ENCODE peak calls at places on chromosomes 3 and 15, in five cellular contexts. R, B, N, Z and Q are unnamed samples.

GRCh38 chr3:142240708-142241107 is 15.3 kb upstream of the GK5 start:
- DNase-seq in R (no peak), B (no peak), Z (no peak), N (no peak), Q (no peak)

GRCh38 chr3:140904521-140904920 is 37.1 kb upstream of the SLC25A36 start:
- DNase-seq in B (no peak), Z (no peak), R (no peak), N (no peak), Q (no peak)

GRCh38 chr3:194852836-194853508 is 167.3 kb downstream of the FAM43A start:
- DNase-seq in R (no peak), B (no peak), N (no peak), Z (no peak), Q (no peak)

GRCh38 chr15:39461536-39462140 is 119.2 kb upstream of the THBS1 start:
- DNase-seq in R (no peak), N (peak), Z (no peak), B (no peak), Q (no peak)

GRCh38 chr3:46717447-46718231 is at the start of gene PRSS50:
- DNase-seq in N (no peak), Z (no peak), B (no peak), R (peak), Q (no peak)

GRCh38 chr3:166829896-166830295 is 550.2 kb downstream of the ZBBX start:
- DNase-seq in B (no peak), R (no peak), N (no peak), Z (no peak), Q (no peak)

GRCh38 chr3:37228734-37229133 is 54.4 kb upstream of the LRRFIP2 start:
- DNase-seq in Z (no peak), R (no peak), N (no peak), B (no peak), Q (no peak)

GRCh38 chr3:143565943-143566342 is 282.3 kb downstream of the SLC9A9 start:
- DNase-seq in B (no peak), Z (no peak), N (no peak), R (no peak), Q (no peak)

GRCh38 chr3:48279926-48280325 is 39.0 kb downstream of the ZNF589 start:
- DNase-seq in Z (no peak), N (no peak), R (no peak), B (no peak), Q (no peak)

GRCh38 chr15:94083467-94083991 is 147.8 kb upstream of the MCTP2 start:
- DNase-seq in Z (no peak), B (no peak), R (no peak), N (no peak), Q (no peak)

GRCh38 chr3:187006884-187007630 is 76.7 kb downstream of the ST6GAL1 start:
- DNase-seq in Z (no peak), N (no peak), R (no peak), B (no peak), Q (no peak)

GRCh38 chr3:81983382-81983781 is 221.9 kb upstream of the GBE1 start:
- DNase-seq in R (no peak), Z (no peak), N (no peak), B (no peak), Q (no peak)

GRCh38 chr15:93073465-93073952 is 15.5 kb downstream of the RGMA start:
- DNase-seq in R (no peak), N (no peak), B (no peak), Z (no peak), Q (no peak)

GRCh38 chr15:35693286-35693685 is 147.3 kb upstream of the DPH6 start:
- DNase-seq in Z (no peak), R (no peak), B (no peak), N (no peak), Q (no peak)

GRCh38 chr3:42578054-42578453 is 3.7 kb downstream of the SEC22C start:
- DNase-seq in N (no peak), B (no peak), Z (no peak), R (no peak), Q (no peak)

GRCh38 chr3:42582474-42583070 is 805 bp upstream of the SEC22C start:
- DNase-seq in B (no peak), R (no peak), N (no peak), Z (no peak), Q (no peak)

GRCh38 chr3:42581400-42581708 is 413 bp downstream of the SEC22C start:
- DNase-seq in B (no peak), Z (no peak), R (no peak), N (no peak), Q (no peak)

DNA sequence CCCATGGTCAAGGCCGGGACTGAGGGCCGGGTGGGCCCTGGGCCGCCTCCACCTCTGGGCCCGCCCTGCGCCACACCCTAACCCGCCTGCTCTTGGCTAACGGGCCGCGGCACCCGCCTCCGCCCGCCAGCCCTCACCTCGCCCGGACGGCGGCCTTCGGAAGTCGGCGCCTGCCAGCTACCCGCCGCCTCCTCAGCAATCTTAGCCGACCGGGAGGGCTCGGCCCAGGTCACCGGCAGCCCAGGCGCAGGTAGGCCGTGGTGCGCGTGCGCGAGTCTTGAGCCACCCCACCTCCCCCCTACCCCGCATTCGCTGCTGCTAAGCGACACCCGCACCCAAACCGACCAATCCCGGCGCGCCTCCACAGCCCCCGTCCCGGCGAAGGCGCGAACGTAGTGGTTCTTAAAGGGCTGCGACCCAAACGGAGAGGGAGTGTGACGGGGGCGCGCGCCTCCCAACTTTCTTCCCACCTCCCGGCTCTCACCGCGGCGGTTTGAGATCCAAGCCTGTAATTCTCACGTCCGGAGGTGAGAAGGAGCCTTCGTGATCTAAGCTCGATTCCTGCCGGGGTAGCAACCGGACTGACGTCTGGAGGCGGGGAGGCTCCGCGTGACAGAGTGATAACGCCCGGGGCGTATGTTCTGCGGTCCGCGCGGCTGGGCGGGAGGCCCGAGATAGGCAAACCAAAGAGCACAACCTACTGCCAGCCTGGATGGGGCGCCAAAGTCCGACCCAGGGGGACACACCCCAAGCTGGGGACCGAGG is at the start of gene SEC22C:
- DNase-seq in R (peak), N (peak), Z (peak), B (peak), Q (peak)
- TF ChIP-seq CTCF in R (peak), N (no peak), Z (no peak), B (no peak), Q (peak)

DNA sequence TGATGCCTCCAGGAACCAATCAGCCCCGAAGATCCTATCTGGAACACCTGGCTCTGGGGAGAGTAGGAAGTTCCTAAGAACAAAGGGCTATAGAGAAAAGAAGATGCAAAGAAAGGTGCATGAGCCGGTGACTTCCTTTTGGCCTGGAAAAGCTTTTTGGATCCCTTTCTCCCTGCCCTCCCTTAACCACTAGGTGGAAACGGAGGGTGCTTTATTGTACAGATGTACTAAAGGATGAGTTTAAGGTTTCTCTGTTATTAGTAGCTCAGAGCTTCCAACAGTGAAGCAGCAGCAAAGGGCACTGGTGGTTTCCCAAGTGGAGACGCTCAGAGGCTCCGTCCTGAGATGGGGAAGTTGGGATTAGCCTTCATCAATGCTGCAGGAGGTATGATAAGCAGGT is 6.0 kb upstream of the ADGRG7 start:
- DNase-seq in Z (peak), R (peak), N (no peak), B (no peak), Q (peak)
- TF ChIP-seq CTCF in Z (peak), R (no peak), N (no peak), B (peak), Q (peak)

GRCh38 chr3:25907081-25907480 is 117.2 kb downstream of the OXSM start:
- DNase-seq in B (no peak), R (no peak), Z (no peak), N (no peak), Q (no peak)

GRCh38 chr3:25913179-25913578 is 123.3 kb downstream of the OXSM start:
- DNase-seq in Z (no peak), B (no peak), R (no peak), N (no peak), Q (no peak)

GRCh38 chr3:25911525-25912295 is 121.8 kb downstream of the OXSM start:
- DNase-seq in B (no peak), Z (no peak), N (no peak), R (no peak), Q (no peak)

GRCh38 chr3:25915673-25916072 is 125.8 kb downstream of the OXSM start:
- DNase-seq in B (no peak), N (no peak), Z (no peak), R (no peak), Q (no peak)

DNA sequence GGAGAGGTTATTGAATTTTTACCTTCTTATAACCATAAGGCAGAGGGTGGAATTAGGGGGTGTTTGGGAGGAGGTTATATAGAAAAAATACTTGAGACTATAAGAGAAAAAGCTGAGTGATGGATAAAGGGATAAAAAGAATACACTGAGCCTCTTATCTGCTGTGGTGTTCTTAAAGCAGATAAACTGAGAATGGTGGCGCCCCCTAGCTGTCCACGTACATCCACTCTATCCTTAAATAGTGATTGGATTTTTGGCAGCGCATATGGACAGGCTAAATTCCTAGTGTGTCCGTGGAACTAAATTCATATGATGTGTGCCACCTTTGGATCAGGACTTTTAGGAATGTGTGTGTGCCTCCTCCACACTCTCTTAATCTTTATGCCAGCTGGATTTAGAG is 121.1 kb downstream of the OXSM start:
- DNase-seq in N (no peak), R (no peak), B (no peak), Z (peak), Q (no peak)
- TF ChIP-seq CTCF in N (no peak), R (peak), B (no peak), Z (peak), Q (peak)

GRCh38 chr3:139506792-139507191 is 30.5 kb upstream of the RBP2 start:
- DNase-seq in B (no peak), R (no peak), N (no peak), Z (no peak), Q (no peak)
- TF ChIP-seq CTCF in B (no peak), R (no peak), N (no peak), Z (peak), Q (peak)